ENCODE peak calls at places on chromosomes 6 and 20, in ten cellular contexts. K is IMR-90, A is H54, R is ovary, B is suprapubic skin, Z is heart left ventricle, U is tibial nerve, X is transverse colon, Y is stomach, M is GM12892. I is an unnamed sample.
A peak's percentile ranks its signal among the peaks of the same experiment; 100 is the strongest.

GRCh38 chr6:111589366-111589765 is 16.3 kb downstream of the TRAF3IP2 start:
- DNase-seq in K (peak; percentile 83), A (peak; percentile 33), R (no peak), B (no peak), Z (no peak), U (no peak), X (no peak), Y (no peak), M (no peak), I (no peak)

GRCh38 chr6:133894795-133895401 is 6.0 kb downstream of the TCF21 start:
- DNase-seq in K (peak; percentile 80), A (no peak), R (peak; percentile 72), B (no peak), Z (peak; percentile 33), U (no peak), X (no peak), Y (no peak), M (no peak), I (no peak)

GRCh38 chr6:169099411-169100202 is 154.0 kb downstream of the THBS2 start:
- DNase-seq in K (peak; percentile 70), A (no peak), R (no peak), B (no peak), Z (no peak), U (no peak), X (no peak), Y (no peak), M (no peak), I (no peak)

GRCh38 chr20:2536562-2536986 is at the start of gene TMC2:
- DNase-seq in K (no peak), A (no peak), R (no peak), B (no peak), Z (no peak), U (no peak), X (no peak), Y (no peak), M (no peak), I (peak; percentile 70)

GRCh38 chr20:53956013-53956715 is 114.2 kb downstream of the BCAS1 start:
- DNase-seq in K (no peak), A (no peak), R (no peak), B (no peak), Z (no peak), U (no peak), X (no peak), Y (no peak), M (no peak), I (no peak)

GRCh38 chr6:91029211-91029610 is 442.3 kb upstream of the MAP3K7 start:
- DNase-seq in K (no peak), A (no peak), R (no peak), B (no peak), Z (no peak), U (no peak), X (no peak), Y (no peak), M (no peak), I (no peak)

GRCh38 chr6:32614366-32615081 is 22.7 kb upstream of the HLA-DQA1 start:
- DNase-seq in K (no peak), A (no peak), R (no peak), B (no peak), Z (no peak), U (no peak), X (no peak), Y (no peak), M (no peak), I (no peak)

GRCh38 chr20:839015-839414 is 5.5 kb downstream of the FAM110A start:
- DNase-seq in K (no peak), A (no peak), R (no peak), B (no peak), Z (no peak), U (no peak), X (no peak), Y (no peak), M (no peak), I (no peak)

DNA sequence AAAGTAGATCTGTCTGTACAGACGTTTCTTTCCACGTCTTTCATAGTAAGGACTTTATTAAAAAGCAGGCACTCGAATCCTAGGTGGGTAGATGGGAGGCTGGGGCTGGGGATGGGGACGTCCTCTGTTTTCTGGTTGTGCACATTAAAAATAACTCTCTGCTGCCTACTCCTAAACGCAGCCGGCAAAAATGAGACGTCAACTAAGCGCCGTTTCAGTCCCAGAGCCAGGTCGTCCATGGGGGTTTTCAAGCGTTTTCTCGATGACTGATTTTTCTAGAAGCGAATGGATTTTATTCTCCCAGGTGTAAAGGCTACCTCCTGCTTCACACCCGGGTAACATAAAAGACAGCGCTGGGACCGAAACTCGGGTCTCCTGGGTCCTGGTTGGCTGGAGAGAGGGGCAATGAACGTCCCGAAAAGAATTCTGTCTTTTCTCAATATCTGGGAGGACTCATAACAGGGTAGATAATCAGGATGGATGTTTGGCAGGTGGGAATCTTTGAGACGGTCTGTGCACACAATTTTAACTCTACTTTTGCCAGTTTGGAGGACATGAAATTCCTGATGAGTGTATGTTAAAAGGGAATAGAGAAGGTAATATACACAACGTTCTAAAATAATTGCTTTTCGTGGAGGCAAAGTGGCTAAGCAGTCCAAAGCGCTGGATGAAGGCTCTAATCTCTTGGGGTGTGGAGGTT is 25.3 kb downstream of the GPX6 start:
- DNase-seq in K (peak; percentile 19), A (no peak), R (peak; percentile 45), B (no peak), Z (no peak), U (no peak), X (no peak), Y (no peak), M (no peak), I (no peak)
- TF ChIP-seq POLR2A in K (no peak), A (no peak), R (no peak), B (no peak), Z (no peak), U (no peak), X (no peak), Y (no peak), M (no peak), I (peak; percentile 10)

GRCh38 chr6:157982297-157982579 is 575 bp downstream of the SYNJ2 start:
- DNase-seq in K (no peak), A (no peak), R (peak; percentile 40), B (no peak), Z (no peak), U (no peak), X (peak; percentile 68), Y (peak; percentile 71), M (no peak), I (peak; percentile 38)

GRCh38 chr6:157980288-157981131 is 1.2 kb upstream of the SYNJ2 start:
- DNase-seq in K (no peak), A (no peak), R (peak; percentile 47), B (no peak), Z (no peak), U (no peak), X (no peak), Y (no peak), M (no peak), I (peak; percentile 83)

GRCh38 chr6:157982580-157983438 is 1.1 kb downstream of the SYNJ2 start:
- DNase-seq in K (peak; percentile 54), A (peak; percentile 45), R (no peak), B (no peak), Z (no peak), U (no peak), X (peak; percentile 48), Y (no peak), M (no peak), I (no peak)

GRCh38 chr6:157981132-157981394 is 600 bp upstream of the SYNJ2 start:
- DNase-seq in K (no peak), A (no peak), R (no peak), B (no peak), Z (peak; percentile 41), U (no peak), X (peak; percentile 45), Y (no peak), M (no peak), I (no peak)

DNA sequence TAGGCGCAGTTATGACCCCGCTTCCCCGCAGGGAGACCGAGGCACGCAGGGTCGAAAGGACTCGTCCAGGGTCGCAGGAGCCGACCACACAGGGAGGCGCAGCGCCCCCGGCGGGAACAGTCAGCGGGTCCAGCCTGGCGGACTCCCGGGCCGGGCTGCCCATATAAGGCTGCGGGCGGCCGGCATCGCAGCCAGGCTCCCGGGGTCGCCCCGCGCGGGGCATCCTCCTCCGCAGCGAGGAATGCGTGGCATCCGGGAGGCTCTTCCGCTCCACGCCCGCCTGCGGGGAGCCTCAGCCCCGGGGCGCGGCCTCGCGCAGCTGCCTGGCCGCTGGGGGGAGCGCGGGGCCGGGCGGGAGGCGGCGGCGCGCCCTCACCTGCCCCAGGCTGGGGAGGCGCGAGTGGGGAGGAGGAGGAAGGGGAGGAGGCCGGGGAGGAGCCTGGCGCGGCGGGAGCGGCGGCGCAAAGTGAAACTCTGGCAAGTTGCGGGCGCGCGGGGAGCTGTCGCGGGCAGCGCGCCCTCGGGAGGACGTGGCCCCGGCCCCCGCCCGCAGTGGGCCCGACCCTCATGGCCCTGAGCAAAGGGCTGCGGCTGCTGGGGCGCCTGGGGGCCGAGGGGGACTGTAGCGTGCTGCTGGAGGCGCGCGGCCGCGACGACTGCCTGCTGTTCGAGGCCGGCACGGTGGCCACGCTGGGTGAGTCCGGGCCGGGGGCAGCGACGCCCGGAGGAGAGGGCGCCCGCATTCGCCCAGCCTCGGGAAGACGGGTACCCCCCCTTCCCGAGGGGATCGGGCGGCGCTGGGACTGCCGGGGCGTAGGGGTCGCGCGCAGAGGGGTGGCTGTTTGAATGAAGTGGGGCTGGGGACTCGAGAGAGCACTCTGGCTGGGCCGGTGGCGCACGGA is at the start of gene SYNJ2:
- DNase-seq in K (peak; percentile 83), A (peak; percentile 58), R (peak; percentile 76), B (peak; percentile 81), Z (peak; percentile 86), U (no peak), X (peak; percentile 90), Y (peak; percentile 88), M (peak; percentile 72), I (peak; percentile 95)
- TF ChIP-seq POLR2A in K (peak; percentile 78), A (peak; percentile 71), R (peak; percentile 30), B (no peak), Z (peak; percentile 54), U (peak; percentile 28), X (peak; percentile 60), Y (no peak), M (no peak), I (peak; percentile 55)

GRCh38 chr6:12288844-12289654 is 1.1 kb upstream of the EDN1 start:
- DNase-seq in K (peak; percentile 74), A (no peak), R (no peak), B (no peak), Z (peak; percentile 43), U (peak; percentile 79), X (peak; percentile 76), Y (peak; percentile 62), M (no peak), I (no peak)

GRCh38 chr6:12291083-12291784 is 1.1 kb downstream of the EDN1 start:
- DNase-seq in K (no peak), A (no peak), R (no peak), B (no peak), Z (no peak), U (no peak), X (no peak), Y (no peak), M (no peak), I (no peak)

GRCh38 chr6:12289655-12290489 is at the start of gene EDN1:
- DNase-seq in K (peak; percentile 84), A (peak; percentile 57), R (peak; percentile 40), B (peak; percentile 84), Z (peak; percentile 74), U (peak; percentile 60), X (peak; percentile 85), Y (peak; percentile 85), M (peak; percentile 44), I (peak; percentile 89)

GRCh38 chr6:12291785-12292604 is 1.8 kb downstream of the EDN1 start:
- DNase-seq in K (peak; percentile 33), A (no peak), R (no peak), B (no peak), Z (no peak), U (no peak), X (peak; percentile 47), Y (peak; percentile 58), M (no peak), I (peak; percentile 67)

DNA sequence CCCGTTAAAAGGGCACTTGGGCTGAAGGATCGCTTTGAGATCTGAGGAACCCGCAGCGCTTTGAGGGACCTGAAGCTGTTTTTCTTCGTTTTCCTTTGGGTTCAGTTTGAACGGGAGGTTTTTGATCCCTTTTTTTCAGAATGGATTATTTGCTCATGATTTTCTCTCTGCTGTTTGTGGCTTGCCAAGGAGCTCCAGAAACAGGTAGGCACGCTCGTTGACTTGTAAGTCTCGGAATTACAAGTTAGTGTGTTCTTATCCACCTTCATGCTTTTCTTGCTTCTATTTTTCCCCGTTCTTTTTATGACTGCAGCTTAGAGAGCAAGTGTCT is 294 bp downstream of the EDN1 start:
- DNase-seq in K (no peak), A (no peak), R (no peak), B (no peak), Z (no peak), U (no peak), X (no peak), Y (no peak), M (no peak), I (no peak)
- TF ChIP-seq POLR2A in K (no peak), A (no peak), R (no peak), B (no peak), Z (no peak), U (no peak), X (peak; percentile 17), Y (no peak), M (no peak), I (no peak)

DNA sequence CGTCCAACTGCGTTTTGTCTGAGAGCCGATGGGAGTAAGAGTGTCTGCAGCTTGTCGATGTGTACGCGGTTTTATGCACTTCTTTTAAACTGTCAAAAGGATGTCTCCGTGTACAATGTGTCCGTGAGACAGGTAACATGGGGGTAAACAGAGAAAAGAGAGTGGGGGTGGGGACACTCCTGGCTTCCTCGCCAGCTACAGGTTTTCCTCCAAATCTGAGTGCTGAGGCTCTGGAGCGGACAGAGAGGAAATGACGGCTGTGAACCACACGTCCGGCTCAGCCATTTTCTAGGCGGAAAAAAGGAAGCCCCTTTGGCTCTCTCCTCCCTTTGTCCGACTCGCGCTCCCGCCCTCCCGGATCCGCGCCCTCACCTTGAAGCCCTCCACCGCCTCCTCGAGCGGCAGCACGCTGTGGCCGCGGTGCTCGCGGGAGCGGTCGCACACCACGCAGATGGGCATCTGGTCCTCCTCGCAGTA is 906 bp downstream of the TRIM27 start:
- DNase-seq in K (peak; percentile 31), A (no peak), R (no peak), B (no peak), Z (peak; percentile 61), U (peak; percentile 27), X (peak; percentile 52), Y (peak; percentile 38), M (no peak), I (no peak)
- TF ChIP-seq POLR2A in K (no peak), A (peak; percentile 60), R (no peak), B (peak; percentile 8), Z (no peak), U (no peak), X (no peak), Y (no peak), M (peak; percentile 61), I (no peak)

I was measured in upper lobe of left lung.